ENCODE peak calls at places on chromosomes 2 and 18, in ten cellular contexts. H is islet precursor cell; A is dermis blood vessel endothelial cell; V is T follicular helper cell; F is endothelial cell; U is activated CD8-positive, alpha-beta T cell treated with anti-CD3 and anti-CD28 coated beads for 36 hours; L is stimulated activated CD8-positive, alpha-beta memory T cell treated with anti-CD3 and anti-CD28 coated beads, Interleukin-7, amount 100 ng/mL, for 1 hour; W is T-helper 2 cell; X is thyroid gland; Q is astrocyte of the spinal cord. I is an unnamed sample.

GRCh38 chr18:65983750-65984149 is 232.9 kb downstream of the CDH7 start:
- DNase-seq in W (no peak), V (no peak), F (no peak), L (no peak), H (no peak), X (no peak), U (no peak), A (no peak), Q (no peak), I (no peak)

GRCh38 chr2:118842687-118843491 is 4.6 kb downstream of the EN1 start:
- DNase-seq in Q (no peak), L (no peak), W (no peak), F (peak), U (no peak), X (no peak), V (no peak), A (no peak), H (peak), I (no peak)

GRCh38 chr2:31334311-31335026 is 80.1 kb downstream of the XDH start:
- DNase-seq in F (no peak), V (no peak), Q (peak), L (no peak), W (no peak), H (peak), U (no peak), X (no peak), A (no peak), I (no peak)

GRCh38 chr2:123073956-123074355 is 951.1 kb upstream of the CNTNAP5 start:
- DNase-seq in L (no peak), W (no peak), F (no peak), U (no peak), A (no peak), H (peak), Q (no peak), X (no peak), V (no peak), I (no peak)

GRCh38 chr2:60549250-60550150 is 4.0 kb downstream of the BCL11A start:
- DNase-seq in Q (peak), W (no peak), L (no peak), A (peak), H (no peak), F (peak), U (peak), V (no peak), X (peak), I (peak)

GRCh38 chr2:8490166-8490565 is 191.7 kb upstream of the ID2 start:
- DNase-seq in F (no peak), Q (no peak), L (no peak), A (no peak), X (no peak), U (no peak), V (no peak), W (no peak), H (no peak), I (no peak)

GRCh38 chr2:240448387-240449274 is 13.2 kb downstream of the GPC1 start:
- DNase-seq in V (no peak), Q (no peak), W (no peak), X (no peak), H (no peak), A (no peak), L (no peak), U (no peak), F (no peak), I (peak)

GRCh38 chr2:112996635-112997034 is 8.6 kb upstream of the IL36A start:
- DNase-seq in X (no peak), U (peak), H (no peak), W (peak), F (no peak), L (peak), Q (no peak), A (no peak), V (peak), I (no peak)

GRCh38 chr2:37876227-37876626 is 48.9 kb upstream of the RMDN2 start:
- DNase-seq in F (no peak), V (no peak), X (no peak), L (no peak), W (no peak), U (no peak), A (no peak), Q (no peak), H (no peak), I (no peak)

GRCh38 chr2:206635016-206635415 is 7.3 kb upstream of the FAM237A start:
- DNase-seq in L (no peak), H (no peak), W (no peak), A (no peak), F (no peak), X (no peak), U (no peak), Q (no peak), V (no peak), I (peak)

GRCh38 chr2:217451634-217452033 is 551.2 kb downstream of the TNS1 start:
- DNase-seq in V (no peak), L (no peak), U (peak), A (no peak), W (no peak), Q (peak), F (no peak), H (peak), X (no peak), I (no peak)

GRCh38 chr2:14552818-14553217 is 79.7 kb upstream of the LRATD1 start:
- DNase-seq in Q (no peak), H (no peak), X (no peak), U (no peak), V (no peak), L (no peak), W (no peak), A (no peak), F (no peak), I (peak)

GRCh38 chr2:47687856-47688255 is 95.1 kb upstream of the MSH6 start:
- DNase-seq in L (no peak), U (no peak), V (no peak), W (no peak), Q (no peak), A (no peak), H (no peak), F (no peak), X (no peak), I (no peak)

GRCh38 chr2:85785027-85785822 is 31.4 kb downstream of the ATOH8 start:
- DNase-seq in H (no peak), Q (peak), X (peak), U (peak), F (no peak), L (no peak), W (no peak), V (no peak), A (no peak), I (no peak)

GRCh38 chr2:217367464-217367863 is 507.6 kb upstream of the TNP1 start:
- DNase-seq in L (no peak), V (no peak), W (no peak), H (no peak), A (no peak), U (no peak), F (no peak), X (no peak), Q (peak), I (no peak)

GRCh38 chr18:32349728-32350395 is 120.8 kb downstream of the GAREM1 start:
- DNase-seq in V (no peak), H (peak), A (peak), X (peak), W (no peak), L (no peak), F (no peak), U (no peak), Q (peak), I (peak)

GRCh38 chr18:26088482-26088881 is 1.9 kb downstream of the SS18 start:
- DNase-seq in Q (peak), W (peak), U (no peak), H (no peak), X (no peak), L (no peak), F (no peak), V (no peak), A (peak), I (no peak)

GRCh38 chr2:144325086-144325485 is 194.8 kb downstream of the ZEB2 start:
- DNase-seq in A (no peak), X (no peak), V (no peak), F (no peak), H (no peak), W (peak), Q (peak), U (peak), L (no peak), I (no peak)

GRCh38 chr2:30462131-30462857 is 15.2 kb downstream of the LCLAT1 start:
- DNase-seq in X (no peak), L (no peak), A (no peak), W (no peak), U (no peak), F (no peak), V (no peak), Q (no peak), H (no peak), I (no peak)

GRCh38 chr2:176317246-176318065 is 48.2 kb downstream of the MTX2 start:
- DNase-seq in Q (no peak), U (no peak), L (no peak), A (no peak), X (no peak), W (no peak), F (no peak), V (no peak), H (no peak), I (no peak)

GRCh38 chr2:46555011-46555410 is 75.6 kb downstream of the TMEM247 start:
- DNase-seq in V (no peak), W (peak), A (peak), H (no peak), Q (no peak), X (no peak), L (no peak), U (peak), F (peak), I (no peak)

GRCh38 chr2:232581725-232582124 is 31.2 kb downstream of the EIF4E2 start:
- DNase-seq in V (no peak), H (no peak), Q (no peak), X (no peak), L (no peak), U (no peak), W (no peak), A (no peak), F (no peak), I (no peak)

GRCh38 chr18:35005963-35006577 is 35.1 kb upstream of the MAPRE2 start:
- DNase-seq in U (no peak), V (no peak), Q (peak), W (peak), L (no peak), H (no peak), A (peak), X (no peak), F (peak), I (peak)